ENCODE peak calls at places on chromosomes 16 and 17, in four cellular contexts. X is type B pancreatic cell, S is HFF-Myc, Q is A549. I is an unnamed sample.

GRCh38 chr17:49373115-49373514 is 11.1 kb upstream of the ZNF652 start:
- DNase-seq in X (no peak), S (no peak), Q (no peak), I (no peak)

GRCh38 chr17:2344528-2344927 is 7.2 kb downstream of the SGSM2 start:
- DNase-seq in X (no peak), S (no peak), Q (no peak), I (no peak)

GRCh38 chr17:38799501-38800236 is at the start of gene PIP4K2B:
- DNase-seq in X (peak; percentile 96), S (peak; percentile 94), Q (peak; percentile 99), I (peak; percentile 98)

GRCh38 chr17:57577751-57578607 is 167.1 kb downstream of the CCDC182 start:
- DNase-seq in X (no peak), S (no peak), Q (no peak), I (peak; percentile 74)

GRCh38 chr17:46020998-46021397 is 21.9 kb downstream of the STH start:
- DNase-seq in X (no peak), S (no peak), Q (no peak), I (no peak)

GRCh38 chr16:30570621-30571443 is 682 bp downstream of the ZNF688 start:
- DNase-seq in X (no peak), S (no peak), Q (no peak), I (peak; percentile 25)

GRCh38 chr16:35431829-35432663 is 1972.6 kb downstream of the TP53TG3F start:
- DNase-seq in X (no peak), S (no peak), Q (no peak), I (no peak)

GRCh38 chr16:54171855-54172537 is 114.6 kb downstream of the IRX3 start:
- DNase-seq in X (no peak), S (no peak), Q (no peak), I (peak; percentile 50)

GRCh38 chr16:57627184-57627871 is 1.1 kb upstream of the ADGRG1 start:
- DNase-seq in X (no peak), S (peak; percentile 25), Q (peak; percentile 64), I (peak; percentile 71)

GRCh38 chr17:39150795-39151679 is at the start of gene PLXDC1:
- DNase-seq in X (no peak), S (no peak), Q (no peak), I (no peak)

GRCh38 chr17:64788286-64789060 is 126.4 kb upstream of the SMURF2 start:
- DNase-seq in X (no peak), S (no peak), Q (no peak), I (no peak)

GRCh38 chr16:48720266-48720665 is 110.3 kb upstream of the N4BP1 start:
- DNase-seq in X (no peak), S (peak; percentile 2), Q (no peak), I (peak; percentile 9)

GRCh38 chr17:45692661-45693060 is 91.5 kb upstream of the CRHR1 start:
- DNase-seq in X (no peak), S (no peak), Q (no peak), I (no peak)

GRCh38 chr16:54933281-54934150 is 2.9 kb downstream of the IRX5 start:
- DNase-seq in X (no peak), S (no peak), Q (no peak), I (no peak)

GRCh38 chr17:80650339-80650672 is 105.7 kb downstream of the RPTOR start:
- DNase-seq in X (no peak), S (no peak), Q (no peak), I (no peak)
- TF ChIP-seq CTCF in X (peak; percentile 4), S (no peak), Q (no peak), I (no peak)

GRCh38 chr16:1448536-1449116 is 4.3 kb upstream of the CCDC154 start:
- DNase-seq in X (no peak), S (no peak), Q (no peak), I (no peak)

GRCh38 chr16:1451702-1452392 is 7.5 kb upstream of the CCDC154 start:
- DNase-seq in X (no peak), S (no peak), Q (no peak), I (no peak)

GRCh38 chr16:1449201-1449788 is 4.9 kb upstream of the CCDC154 start:
- DNase-seq in X (no peak), S (no peak), Q (no peak), I (no peak)

GRCh38 chr16:1450841-1451240 is 6.5 kb upstream of the CCDC154 start:
- DNase-seq in X (no peak), S (no peak), Q (no peak), I (no peak)

GRCh38 chr16:1450218-1450617 is 5.9 kb upstream of the CCDC154 start:
- DNase-seq in X (no peak), S (no peak), Q (no peak), I (no peak)
- TF ChIP-seq CTCF in X (no peak), S (peak; percentile 4), Q (no peak), I (no peak)

GRCh38 chr17:58631523-58632323 is 60.1 kb downstream of the TEX14 start:
- DNase-seq in X (peak; percentile 93), S (peak; percentile 99), Q (peak; percentile 85), I (peak; percentile 98)
- TF ChIP-seq CTCF in X (peak; percentile 59), S (peak; percentile 16), Q (peak; percentile 40), I (peak; percentile 35)

DNA sequence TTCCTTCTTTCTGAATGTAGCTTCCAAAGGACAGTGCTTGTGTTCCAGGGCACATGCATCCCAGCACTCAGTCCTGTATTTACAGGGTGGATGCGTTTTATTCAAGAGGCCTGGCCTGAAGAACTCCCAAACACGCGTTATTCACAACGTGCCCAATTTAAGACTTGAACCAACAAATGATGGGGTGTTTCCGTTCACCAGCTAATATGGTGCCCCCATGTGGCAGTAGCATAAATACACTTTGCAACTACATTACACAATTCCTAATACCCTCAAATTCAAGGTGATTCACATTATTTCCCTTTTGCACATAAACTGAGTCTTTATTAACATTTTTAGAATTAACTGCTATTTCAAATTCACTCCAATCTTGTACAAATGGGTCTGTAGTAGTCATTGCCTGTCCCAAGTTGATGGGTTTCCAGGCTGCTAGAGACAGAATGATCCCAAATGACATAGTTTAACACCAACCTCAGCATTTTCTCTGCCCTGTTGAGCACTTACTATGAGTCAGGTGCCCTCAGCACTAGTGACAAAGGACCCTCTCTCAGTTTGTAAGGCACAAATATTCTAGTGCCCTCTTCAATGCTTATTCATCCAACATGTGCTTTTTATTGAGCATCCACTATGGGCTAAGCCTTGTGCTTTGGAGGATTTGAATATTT is 26.9 kb downstream of the HSD17B2 start:
- DNase-seq in X (no peak), S (no peak), Q (peak; percentile 47), I (peak; percentile 40)
- TF ChIP-seq CTCF in X (peak; percentile 56), S (peak; percentile 46), Q (peak; percentile 59), I (peak; percentile 35)

GRCh38 chr16:68072038-68072695 is 13.0 kb upstream of the NFATC3 start:
- DNase-seq in X (peak; percentile 29), S (no peak), Q (no peak), I (no peak)
- TF ChIP-seq CTCF in X (no peak), S (no peak), Q (no peak), I (no peak)

GRCh38 chr17:78825696-78826095 is 14.9 kb downstream of the USP36 start:
- DNase-seq in X (no peak), S (no peak), Q (no peak), I (no peak)

GRCh38 chr17:78826426-78826825 is 14.2 kb downstream of the USP36 start:
- DNase-seq in X (no peak), S (no peak), Q (no peak), I (no peak)

GRCh38 chr17:78829477-78829876 is 11.1 kb downstream of the USP36 start:
- DNase-seq in X (no peak), S (no peak), Q (no peak), I (no peak)

GRCh38 chr17:78826836-78827509 is 13.6 kb downstream of the USP36 start:
- DNase-seq in X (no peak), S (no peak), Q (no peak), I (no peak)

DNA sequence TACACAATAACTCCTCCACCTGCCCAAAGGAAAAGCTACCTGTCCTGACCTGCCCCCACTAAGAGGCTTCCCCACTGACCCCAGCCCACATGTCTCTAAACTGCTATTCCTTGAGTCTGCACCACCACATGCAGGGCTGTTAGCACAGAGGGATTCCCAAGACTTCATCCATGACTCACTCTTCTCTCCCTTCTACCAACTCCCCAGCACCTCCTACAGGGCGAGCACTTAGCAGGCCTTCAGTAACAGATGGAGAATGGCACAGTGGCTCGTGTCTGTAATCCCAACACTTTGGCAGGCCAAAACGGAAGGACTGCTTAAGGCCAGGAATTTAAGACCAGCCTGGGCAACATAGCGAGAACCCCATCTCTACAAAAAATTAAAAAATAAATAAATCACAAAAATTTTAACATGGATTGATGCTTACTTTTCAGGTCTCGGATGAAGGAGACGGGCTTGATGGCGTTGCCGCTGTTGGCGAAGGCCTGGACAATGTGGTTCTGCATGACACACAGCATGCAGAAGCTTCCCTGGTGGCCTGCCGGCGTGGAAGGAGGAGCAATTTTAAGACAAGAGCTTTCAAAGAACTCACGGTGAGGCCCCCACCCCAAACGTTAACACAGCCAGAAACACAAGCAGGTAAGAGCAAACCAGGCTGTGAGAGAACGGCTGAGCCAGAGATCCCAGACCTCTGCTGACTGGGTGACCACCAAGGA is 12.0 kb downstream of the USP36 start:
- DNase-seq in X (no peak), S (no peak), Q (peak; percentile 80), I (peak; percentile 32)
- TF ChIP-seq CTCF in X (no peak), S (peak; percentile 62), Q (peak; percentile 26), I (peak; percentile 39)

GRCh38 chr17:71528210-71528609 is 592.6 kb upstream of the SOX9 start:
- DNase-seq in X (no peak), S (no peak), Q (no peak), I (no peak)

GRCh38 chr17:71530227-71530626 is 590.6 kb upstream of the SOX9 start:
- DNase-seq in X (no peak), S (no peak), Q (no peak), I (no peak)

GRCh38 chr17:71521724-71522123 is 599.1 kb upstream of the SOX9 start:
- DNase-seq in X (no peak), S (no peak), Q (no peak), I (no peak)

GRCh38 chr17:71522383-71522782 is 598.4 kb upstream of the SOX9 start:
- DNase-seq in X (no peak), S (no peak), Q (no peak), I (no peak)

GRCh38 chr17:71527311-71527710 is 593.5 kb upstream of the SOX9 start:
- DNase-seq in X (no peak), S (no peak), Q (no peak), I (no peak)
- TF ChIP-seq CTCF in X (no peak), S (no peak), Q (no peak), I (no peak)